ENCODE peak calls at places on chromosomes 4 and X, in five cellular contexts. I is small intestine, D is GM23338, K is ovary, U is stomach. Z is an unnamed sample. For H3K4me1, the result is how much of the 10 kb centered on the place peaks cover.

GRCh38 chr4:52317981-52318380 is 266.9 kb downstream of the SPATA18 start:
- DNase-seq in I (no peak), D (no peak), K (no peak), U (no peak), Z (no peak)

GRCh38 chr4:16024009-16024408 is 59.8 kb downstream of the PROM1 start:
- DNase-seq in I (no peak), D (no peak), K (no peak), U (no peak), Z (no peak)

GRCh38 chr4:128006592-128006991 is 41.4 kb downstream of the ABHD18 start:
- DNase-seq in I (no peak), D (no peak), K (no peak), U (no peak), Z (no peak)

GRCh38 chrX:153667931-153668396 is 5.6 kb downstream of the PNCK start:
- DNase-seq in I (peak), D (peak), K (peak), U (peak), Z (peak)

GRCh38 chrX:129842510-129843208 is 1.0 kb downstream of the ZDHHC9 start:
- DNase-seq in I (peak), D (peak), K (peak), U (peak), Z (no peak)

GRCh38 chrX:42420431-42420830 is 357.5 kb downstream of the PPP1R2C start:
- DNase-seq in I (peak), D (no peak), K (no peak), U (no peak), Z (no peak)

GRCh38 chr4:40099010-40099409 is 42.4 kb downstream of the N4BP2 start:
- DNase-seq in I (no peak), D (no peak), K (no peak), U (no peak), Z (no peak)

GRCh38 chr4:6595897-6596537 is 21.0 kb downstream of the MAN2B2 start:
- DNase-seq in I (peak), D (peak), K (no peak), U (no peak), Z (peak)

GRCh38 chr4:82457266-82457665 is 26.9 kb downstream of the ENOPH1 start:
- DNase-seq in I (no peak), D (no peak), K (no peak), U (no peak), Z (no peak)

GRCh38 chrX:46386511-46386910 is 158.7 kb downstream of the ZNF674 start:
- DNase-seq in I (no peak), D (no peak), K (no peak), U (no peak), Z (peak)

GRCh38 chr4:158823461-158823873 is 54.6 kb downstream of the FNIP2 start:
- DNase-seq in I (no peak), D (no peak), K (no peak), U (no peak), Z (no peak)

GRCh38 chr4:177214935-177215334 is 94.7 kb upstream of the NEIL3 start:
- DNase-seq in I (no peak), D (no peak), K (no peak), U (no peak), Z (no peak)

GRCh38 chrX:45497290-45497689 is 296.6 kb upstream of the DIPK2B start:
- DNase-seq in I (no peak), D (no peak), K (no peak), U (no peak), Z (no peak)

GRCh38 chrX:13826770-13827169 is 9.9 kb upstream of the GPM6B start:
- DNase-seq in I (no peak), D (no peak), K (no peak), U (no peak), Z (no peak)

GRCh38 chr4:63556332-63556731 is 852.9 kb downstream of the TECRL start:
- DNase-seq in I (no peak), D (peak), K (no peak), U (no peak), Z (no peak)

GRCh38 chr4:179307297-179308136 is 1865.3 kb upstream of the AGA start:
- DNase-seq in I (peak), D (peak), K (no peak), U (no peak), Z (peak)

GRCh38 chrX:153299855-153300254 is 21.7 kb downstream of the PNMA6F start:
- DNase-seq in I (no peak), D (no peak), K (no peak), U (no peak), Z (no peak)

GRCh38 chrX:132022863-132023116 is 312 bp upstream of the STK26 start:
- DNase-seq in I (no peak), D (no peak), K (no peak), U (no peak), Z (no peak)

GRCh38 chrX:132023896-132024386 is 839 bp downstream of the STK26 start:
- DNase-seq in I (peak), D (peak), K (peak), U (no peak), Z (peak)

GRCh38 chrX:132022115-132022862 is 813 bp upstream of the STK26 start:
- DNase-seq in I (peak), D (peak), K (no peak), U (no peak), Z (peak)

GRCh38 chrX:132023117-132023895 is at the start of gene STK26:
- DNase-seq in I (peak), D (peak), K (peak), U (peak), Z (peak)

DNA sequence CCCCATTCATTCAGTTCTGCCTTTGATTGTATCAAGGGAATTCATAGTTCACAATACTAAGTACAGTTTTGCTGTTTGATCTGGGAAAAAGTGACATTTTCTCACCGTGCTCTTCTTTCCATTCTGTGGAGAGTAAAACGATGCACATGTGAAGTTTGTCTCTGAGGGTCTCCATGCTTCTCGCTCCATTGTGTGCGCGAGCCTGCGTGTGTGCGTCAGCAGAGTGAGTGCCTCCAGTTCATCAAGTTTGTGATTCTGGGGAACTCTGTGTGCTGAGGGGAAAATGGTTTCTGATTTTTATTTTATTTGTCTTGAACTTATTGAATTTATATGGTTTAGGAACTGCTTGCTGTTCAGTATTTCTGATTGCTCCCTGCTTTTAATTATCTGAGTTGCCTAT is 2.0 kb downstream of the STK26 start:
- DNase-seq in I (no peak), D (no peak), K (no peak), U (no peak), Z (peak)
- H3K4me3 ChIP-seq in I (no peak), D (peak), K (peak), U (no peak), Z (peak)

GRCh38 chr4:2936773-2937145 is 26.4 kb downstream of the NOP14 start:
- DNase-seq in I (no peak), D (no peak), K (no peak), U (no peak), Z (no peak)
- H3K4me1 ChIP-seq in I (under half), D (under half), K (under half), U (half or more), Z (under half)

GRCh38 chrX:47815901-47816845 is 20.5 kb upstream of the ZNF81 start:
- DNase-seq in I (peak), D (peak), K (no peak), U (no peak), Z (no peak)
- H3K4me3 ChIP-seq in I (no peak), D (peak), K (no peak), U (no peak), Z (no peak)

GRCh38 chr4:38488891-38489861 is 174.8 kb upstream of the KLF3 start:
- DNase-seq in I (peak), D (peak), K (no peak), U (no peak), Z (peak)
- H3K4me1 ChIP-seq in I (under half), D (under half), K (under half), U (under half), Z (under half)

DNA sequence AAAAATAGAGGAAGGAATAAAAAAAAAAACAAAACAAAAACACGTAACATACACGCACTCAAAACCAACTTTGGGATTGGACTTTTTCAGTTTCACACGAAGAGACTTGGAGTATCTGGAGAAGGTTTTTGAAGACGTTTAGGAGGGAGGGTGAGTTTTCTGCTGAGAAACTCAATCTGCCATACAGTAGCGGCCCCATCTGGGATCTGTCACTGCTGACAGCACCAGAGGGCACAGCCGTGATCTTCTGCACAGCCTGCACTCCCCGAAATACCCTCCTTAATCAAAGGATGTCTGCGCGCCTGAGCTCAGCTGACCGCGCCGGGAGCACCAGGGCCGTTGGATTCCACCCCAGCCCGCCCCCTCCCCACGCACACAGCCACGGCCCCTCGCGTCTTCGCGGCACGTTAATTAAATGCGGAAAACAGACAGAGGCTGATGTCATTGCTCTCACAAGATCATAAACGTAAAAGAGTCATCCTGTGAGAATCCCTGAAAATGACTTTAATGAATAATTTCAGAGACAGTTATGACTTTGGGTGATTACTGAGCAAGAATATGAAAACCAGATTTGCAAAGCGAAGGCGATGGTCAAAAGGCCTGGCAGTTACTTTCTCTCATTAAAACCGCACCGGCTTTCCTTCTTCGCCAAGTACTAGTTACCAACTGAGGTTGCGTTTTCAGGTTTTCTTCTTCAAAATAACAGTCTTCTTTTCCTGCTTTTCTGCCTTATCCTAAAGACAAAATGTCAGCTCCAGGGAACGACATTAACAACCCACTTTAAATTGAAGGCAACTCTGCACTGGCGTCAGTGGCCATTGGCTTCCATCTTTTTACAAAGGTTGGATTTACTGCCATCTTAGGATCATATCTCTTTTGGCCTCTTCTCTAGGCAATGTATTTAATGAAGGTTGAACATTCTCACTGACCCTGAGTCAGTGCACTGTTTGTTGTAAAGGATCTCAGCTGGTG is 10.6 kb downstream of the HAND2 start:
- DNase-seq in I (no peak), D (peak), K (peak), U (no peak), Z (no peak)
- H3K4me3 ChIP-seq in I (no peak), D (peak), K (peak), U (peak), Z (no peak)

GRCh38 chr4:153527690-153528089 is 61.5 kb downstream of the TMEM131L start:
- DNase-seq in I (no peak), D (no peak), K (no peak), U (no peak), Z (no peak)
- H3K4me1 ChIP-seq in I (under half), D (under half), K (under half), U (half or more), Z (under half)

Z was measured in HAP-1.